ENCODE peak calls at places on chromosomes 4 and X, in seven cellular contexts. V is Daoy; L is stimulated activated CD8-positive, alpha-beta memory T cell treated with anti-CD3 and anti-CD28 coated beads, Interleukin-7, amount 100 ng/mL, for 24 hours; P is GM04504; F is substantia nigra; T is activated CD4-positive, alpha-beta memory T cell treated with anti-CD3 and anti-CD28 coated beads, Interleukin-2, amount 10 ng/mL, durations not matched to agents 7 days and 5 days; R is stimulated activated CD4-positive, alpha-beta T cell treated with anti-CD3 and anti-CD28 coated beads, Interleukin-4, amount 100 ng/mL, for 24 hours. D is an unnamed sample.

GRCh38 chr4:172168888-172169287 is 355.7 kb downstream of the GALNTL6 start:
- DNase-seq in V (no peak), L (no peak), P (no peak), F (no peak), T (no peak), R (no peak), D (no peak)

GRCh38 chr4:187666634-187667033 is 328.9 kb upstream of the ZFP42 start:
- DNase-seq in V (no peak), L (no peak), P (no peak), F (no peak), T (no peak), R (no peak), D (no peak)

GRCh38 chr4:158053801-158054200 is 119.0 kb downstream of the GASK1B start:
- DNase-seq in V (no peak), L (no peak), P (no peak), F (no peak), T (no peak), R (no peak), D (no peak)

GRCh38 chr4:188971125-188971524 is 831.9 kb downstream of the TRIML1 start:
- DNase-seq in V (peak), L (no peak), P (no peak), F (no peak), T (no peak), R (no peak), D (no peak)

GRCh38 chr4:95386410-95386809 is 162.4 kb downstream of the UNC5C start:
- DNase-seq in V (no peak), L (no peak), P (no peak), F (no peak), T (no peak), R (no peak), D (no peak)

GRCh38 chr4:122827258-122827887 is 742 bp downstream of the FGF2 start:
- DNase-seq in V (peak), L (no peak), P (no peak), F (no peak), T (peak), R (peak), D (peak)

GRCh38 chrX:56569378-56570061 is 6.1 kb downstream of the UBQLN2 start:
- DNase-seq in V (no peak), L (no peak), P (no peak), F (no peak), T (no peak), R (no peak), D (no peak)

GRCh38 chr4:150495550-150495949 is 86.4 kb upstream of the MAB21L2 start:
- DNase-seq in V (no peak), L (no peak), P (no peak), F (no peak), T (no peak), R (no peak), D (no peak)

GRCh38 chr4:156672924-156673323 is 298.7 kb downstream of the PDGFC start:
- DNase-seq in V (peak), L (no peak), P (peak), F (no peak), T (no peak), R (no peak), D (no peak)

GRCh38 chr4:109702950-109703663 is at the start of gene CASP6:
- DNase-seq in V (peak), L (peak), P (peak), F (peak), T (peak), R (peak), D (peak)

GRCh38 chr4:17103231-17103630 is 204.8 kb upstream of the LDB2 start:
- DNase-seq in V (no peak), L (no peak), P (peak), F (no peak), T (no peak), R (no peak), D (no peak)

GRCh38 chr4:175234162-175234561 is 316.0 kb downstream of the ADAM29 start:
- DNase-seq in V (no peak), L (no peak), P (no peak), F (no peak), T (no peak), R (no peak), D (no peak)

GRCh38 chr4:85274955-85275354 is 200.0 kb upstream of the ARHGAP24 start:
- DNase-seq in V (no peak), L (no peak), P (no peak), F (no peak), T (no peak), R (no peak), D (no peak)

GRCh38 chr4:140240237-140240636 is 86.3 kb upstream of the MAML3 start:
- DNase-seq in V (no peak), L (no peak), P (no peak), F (no peak), T (no peak), R (no peak), D (no peak)

GRCh38 chr4:186778134-186778533 is 54.5 kb upstream of the FAT1 start:
- DNase-seq in V (no peak), L (no peak), P (no peak), F (no peak), T (no peak), R (no peak), D (no peak)

GRCh38 chrX:48715876-48716502 is 19.5 kb downstream of the SUV39H1 start:
- DNase-seq in V (no peak), L (no peak), P (no peak), F (no peak), T (no peak), R (no peak), D (no peak)

GRCh38 chrX:115900425-115900824 is 270.1 kb upstream of the AGTR2 start:
- DNase-seq in V (no peak), L (no peak), P (no peak), F (no peak), T (no peak), R (no peak), D (no peak)

GRCh38 chr4:151340751-151341385 is 15.5 kb upstream of the SH3D19 start:
- DNase-seq in V (no peak), L (no peak), P (no peak), F (no peak), T (no peak), R (no peak), D (no peak)

GRCh38 chrX:111886678-111887077 is 10.7 kb downstream of the TRPC5OS start:
- DNase-seq in V (no peak), L (no peak), P (no peak), F (no peak), T (no peak), R (no peak), D (no peak)

GRCh38 chr4:138724530-138724929 is 291.1 kb upstream of the NOCT start:
- DNase-seq in V (no peak), L (no peak), P (no peak), F (no peak), T (no peak), R (no peak), D (no peak)

GRCh38 chr4:145930592-145930991 is 8.0 kb downstream of the ZNF827 start:
- DNase-seq in V (no peak), L (no peak), P (no peak), F (no peak), T (no peak), R (no peak), D (no peak)

GRCh38 chr4:138831943-138832342 is 183.6 kb upstream of the NOCT start:
- DNase-seq in V (no peak), L (no peak), P (no peak), F (no peak), T (no peak), R (no peak), D (no peak)

GRCh38 chr4:133186210-133186609 is 37.1 kb downstream of the PCDH10 start:
- DNase-seq in V (no peak), L (no peak), P (no peak), F (no peak), T (no peak), R (no peak), D (no peak)

D was measured in suprapubic skin.